ENCODE peak calls at places on chromosomes 5 and 9, in eight cellular contexts. B is GM10248, J is chondrocyte, W is esophagus squamous epithelium, I is kidney epithelial cell, F is AG04450, Q is mesothelial cell of epicardium, R is suprapubic skin. X is an unnamed sample.

GRCh38 chr9:87554177-87554940 is 56.7 kb downstream of the DAPK1 start:
- DNase-seq in R (no peak), J (no peak), F (no peak), W (no peak), B (no peak), Q (no peak), I (no peak), X (no peak)

GRCh38 chr9:10946676-10947410 is 334.0 kb upstream of the PTPRD start:
- DNase-seq in W (no peak), I (no peak), R (no peak), Q (no peak), J (no peak), B (no peak), F (no peak), X (no peak)

GRCh38 chr5:138544171-138545134 is 1.4 kb upstream of the ETF1 start:
- DNase-seq in Q (no peak), I (no peak), B (no peak), W (no peak), R (no peak), J (no peak), F (no peak), X (no peak)

GRCh38 chr5:90932052-90932699 is 373.6 kb downstream of the ADGRV1 start:
- DNase-seq in I (no peak), R (no peak), B (peak), W (no peak), J (no peak), F (peak), Q (no peak), X (no peak)

GRCh38 chr5:143682788-143683419 is 129.1 kb upstream of the HMHB1 start:
- DNase-seq in B (no peak), F (no peak), I (no peak), R (no peak), Q (no peak), W (no peak), J (no peak), X (no peak)

GRCh38 chr5:75566710-75567309 is 44.4 kb upstream of the ANKDD1B start:
- DNase-seq in F (peak), Q (no peak), W (no peak), J (no peak), R (no peak), B (peak), I (peak), X (no peak)

GRCh38 chr9:79041266-79041665 is 530.5 kb upstream of the TLE4 start:
- DNase-seq in B (no peak), I (no peak), F (no peak), R (no peak), W (no peak), Q (no peak), J (no peak), X (no peak)

GRCh38 chr5:179405426-179406030 is 60.3 kb upstream of the ADAMTS2 start:
- DNase-seq in W (no peak), R (no peak), J (peak), I (no peak), Q (peak), F (no peak), B (no peak), X (peak)

GRCh38 chr5:81601912-81602311 is 149.0 kb downstream of the SSBP2 start:
- DNase-seq in W (no peak), R (no peak), Q (no peak), F (no peak), I (no peak), J (no peak), B (no peak), X (no peak)

GRCh38 chr9:86642721-86643120 is 288.5 kb upstream of the TUT7 start:
- DNase-seq in J (no peak), B (no peak), W (no peak), F (no peak), I (no peak), Q (no peak), R (no peak), X (no peak)

GRCh38 chr5:29162297-29162696 is 2031.2 kb upstream of the CDH6 start:
- DNase-seq in B (no peak), I (no peak), J (no peak), F (no peak), Q (no peak), R (no peak), W (no peak), X (no peak)

GRCh38 chr5:112929336-112930081 is 7.5 kb upstream of the REEP5 start:
- DNase-seq in I (no peak), Q (no peak), W (no peak), R (no peak), B (no peak), J (no peak), F (no peak), X (no peak)

GRCh38 chr5:98927242-98927987 is 1.4 kb downstream of the CHD1 start:
- DNase-seq in W (no peak), I (no peak), Q (no peak), J (no peak), F (peak), R (no peak), B (peak), X (no peak)

GRCh38 chr5:139017624-139018023 is 142.5 kb upstream of the LRRTM2 start:
- DNase-seq in F (no peak), B (no peak), Q (no peak), W (no peak), J (no peak), R (no peak), I (no peak), X (peak)

GRCh38 chr5:9344751-9345240 is 201.1 kb downstream of the SEMA5A start:
- DNase-seq in B (no peak), J (no peak), W (no peak), Q (no peak), R (no peak), F (no peak), I (no peak), X (no peak)

GRCh38 chr9:25472085-25472607 is 206.1 kb downstream of the TUSC1 start:
- DNase-seq in J (no peak), R (no peak), B (no peak), W (no peak), F (no peak), I (no peak), Q (no peak), X (no peak)

GRCh38 chr9:127777368-127777960 is 1.0 kb downstream of the SH2D3C start:
- DNase-seq in J (no peak), I (no peak), W (no peak), B (no peak), R (no peak), F (no peak), Q (no peak), X (no peak)

GRCh38 chr5:126452477-126452876 is 29.3 kb downstream of the GRAMD2B start:
- DNase-seq in Q (no peak), W (no peak), I (no peak), F (no peak), R (no peak), J (no peak), B (no peak), X (no peak)

GRCh38 chr5:149667084-149667826 is 62.9 kb upstream of the PPARGC1B start:
- DNase-seq in R (no peak), B (peak), I (no peak), J (no peak), F (no peak), Q (no peak), W (no peak), X (no peak)

GRCh38 chr9:69476797-69477196 is 151.8 kb downstream of the ENTREP1 start:
- DNase-seq in Q (no peak), R (no peak), B (no peak), W (no peak), I (no peak), J (no peak), F (no peak), X (peak)

GRCh38 chr9:82890401-82890800 is 172.5 kb downstream of the RASEF start:
- DNase-seq in F (no peak), I (no peak), B (no peak), J (no peak), R (no peak), W (no peak), Q (no peak), X (no peak)

GRCh38 chr9:134299883-134300282 is 26.4 kb upstream of the RXRA start:
- DNase-seq in J (peak), Q (no peak), B (no peak), R (no peak), I (no peak), W (no peak), F (no peak), X (no peak)

GRCh38 chr5:137365126-137365865 is 133.8 kb downstream of the SPOCK1 start:
- DNase-seq in R (no peak), Q (no peak), F (no peak), I (no peak), W (no peak), J (no peak), B (no peak), X (no peak)

GRCh38 chr9:113609562-113610318 is 146.2 kb downstream of the RGS3 start:
- DNase-seq in Q (no peak), J (peak), F (no peak), I (no peak), B (no peak), W (no peak), R (peak), X (no peak)

GRCh38 chr5:11064763-11065450 is 303.9 kb upstream of the DAP start:
- DNase-seq in F (no peak), W (no peak), B (no peak), R (no peak), J (no peak), I (peak), Q (no peak), X (no peak)

GRCh38 chr5:11056560-11056959 is 295.5 kb upstream of the DAP start:
- DNase-seq in Q (no peak), J (no peak), I (no peak), F (no peak), W (no peak), R (no peak), B (no peak), X (no peak)

DNA sequence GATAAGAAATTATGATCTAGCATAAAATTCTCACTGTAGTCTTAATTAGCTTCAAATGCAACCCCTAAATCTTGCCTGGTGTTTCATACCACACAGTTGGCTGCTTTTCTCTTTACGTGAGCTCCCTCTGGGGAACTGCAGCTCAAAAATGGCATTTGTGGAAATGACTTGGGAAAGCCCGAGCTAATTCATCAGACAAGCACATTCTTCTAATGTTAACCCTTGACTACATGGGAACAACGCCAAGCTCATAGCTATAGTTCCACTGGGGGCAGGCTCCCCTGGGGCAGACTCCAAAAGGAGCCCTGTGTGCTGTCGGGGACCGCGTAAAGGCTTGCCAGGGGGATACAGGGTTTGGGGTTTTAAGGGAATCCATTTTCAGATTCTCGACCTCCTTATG is 301.3 kb upstream of the DAP start:
- DNase-seq in B (no peak), Q (no peak), W (no peak), R (no peak), F (no peak), I (no peak), J (no peak), X (no peak)
- TF ChIP-seq CTCF in B (no peak), Q (no peak), W (no peak), R (no peak), F (no peak), I (peak), J (peak), X (no peak)

GRCh38 chr5:1011226-1011631 is 2.6 kb downstream of the NKD2 start:
- DNase-seq in Q (peak), W (no peak), J (peak), F (no peak), R (peak), B (peak), I (no peak), X (no peak)
- TF ChIP-seq CTCF in Q (no peak), W (peak), J (peak), F (no peak), R (no peak), B (peak), I (peak), X (peak)

GRCh38 chr5:106843812-106844416 is 826.8 kb downstream of the EFNA5 start:
- DNase-seq in J (no peak), I (no peak), R (no peak), Q (no peak), F (no peak), B (no peak), W (no peak), X (no peak)
- TF ChIP-seq CTCF in J (peak), I (no peak), R (no peak), Q (no peak), F (peak), B (no peak), W (peak), X (peak)

GRCh38 chr9:100049551-100049950 is 49.2 kb downstream of the ERP44 start:
- DNase-seq in F (no peak), J (no peak), Q (no peak), B (no peak), W (no peak), I (no peak), R (no peak), X (no peak)
- TF ChIP-seq CTCF in F (no peak), J (no peak), Q (no peak), B (no peak), W (no peak), I (no peak), R (no peak), X (no peak)

DNA sequence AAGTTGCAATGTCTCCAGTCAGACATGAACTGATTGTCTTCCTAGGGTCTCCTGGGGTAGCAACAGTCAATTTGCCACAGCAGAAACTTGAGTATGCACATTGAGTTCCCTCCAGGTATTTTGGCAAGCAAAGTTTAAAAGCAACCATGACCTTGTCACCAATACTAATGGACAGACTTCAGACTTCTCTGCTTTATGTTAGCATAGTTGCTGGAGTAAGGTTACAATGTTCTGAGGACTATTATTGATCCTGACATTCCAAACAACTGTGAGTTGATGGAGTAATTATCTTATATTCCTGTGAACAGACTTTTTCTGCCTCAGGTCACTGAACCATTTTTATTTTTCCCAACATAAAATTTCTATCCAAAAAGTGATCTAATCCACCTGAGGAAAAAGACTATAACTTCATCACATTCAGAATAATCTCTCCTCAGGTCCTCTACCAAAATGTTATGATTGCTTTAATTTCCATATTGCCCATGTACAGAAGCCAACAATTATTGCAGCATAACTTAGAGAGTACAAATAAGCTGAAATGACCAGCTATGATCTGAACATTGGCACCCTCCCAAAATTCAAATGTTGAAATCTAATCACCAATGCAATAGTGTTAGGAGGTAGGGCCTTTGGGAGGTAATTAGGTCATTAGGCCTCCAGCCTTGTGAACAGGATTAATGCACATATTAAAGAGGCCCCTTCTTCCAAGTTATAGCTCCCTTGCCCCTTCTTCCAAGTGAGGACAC is 228.3 kb downstream of the PDE4D start:
- DNase-seq in J (no peak), Q (no peak), I (no peak), B (no peak), F (no peak), R (no peak), W (no peak), X (no peak)
- TF ChIP-seq CTCF in J (no peak), Q (no peak), I (no peak), B (no peak), F (no peak), R (no peak), W (no peak), X (no peak)

X was measured in osteocyte.